ENCODE peak calls at places on chromosome 15, in eight cellular contexts. G, S, Q, Y, K, Z, P and I are unnamed samples.

GRCh38 chr15:68734886-68735285 is 85.8 kb downstream of the ANP32A start:
- ATAC-seq in K (no peak), Y (no peak), S (no peak), G (no peak), P (no peak), Q (no peak), Z (no peak), I (no peak)

GRCh38 chr15:63600001-63600645 is 2.9 kb downstream of the FBXL22 start:
- ATAC-seq in S (peak), Q (peak), P (peak), Z (peak), K (peak), G (peak), Y (peak), I (peak)

GRCh38 chr15:43545426-43545825 is 28.0 kb downstream of the MAP1A start:
- ATAC-seq in K (no peak), S (no peak), P (no peak), G (no peak), Z (no peak), Y (no peak), Q (no peak), I (no peak)

GRCh38 chr15:83567318-83567717 is 86.6 kb upstream of the ADAMTSL3 start:
- ATAC-seq in P (no peak), Q (no peak), S (no peak), K (no peak), Z (no peak), G (no peak), Y (no peak), I (no peak)

GRCh38 chr15:81977464-81977863 is 68.4 kb downstream of the MEX3B start:
- ATAC-seq in Q (no peak), G (no peak), K (no peak), P (no peak), Y (no peak), Z (no peak), S (no peak), I (no peak)

GRCh38 chr15:59290311-59291213 is 82.1 kb downstream of the MYO1E start:
- ATAC-seq in Z (no peak), G (no peak), P (no peak), S (no peak), Q (no peak), Y (no peak), K (no peak), I (no peak)

GRCh38 chr15:68782589-68783161 is 38.0 kb downstream of the ANP32A start:
- ATAC-seq in P (no peak), Y (no peak), S (no peak), Z (no peak), Q (no peak), G (no peak), K (peak), I (no peak)

GRCh38 chr15:64701051-64701450 is 74.3 kb downstream of the RBPMS2 start:
- ATAC-seq in Z (no peak), G (no peak), Q (no peak), S (no peak), K (no peak), P (no peak), Y (no peak), I (no peak)

GRCh38 chr15:57537951-57538506 is 53.7 kb upstream of the MYZAP start:
- ATAC-seq in Z (no peak), Q (no peak), Y (no peak), S (no peak), P (no peak), K (no peak), G (no peak), I (no peak)

GRCh38 chr15:56207711-56208110 is 36.0 kb downstream of the RFX7 start:
- ATAC-seq in Q (no peak), Z (no peak), S (peak), P (no peak), Y (no peak), G (no peak), K (no peak), I (no peak)

GRCh38 chr15:49758856-49759255 is 138.0 kb downstream of the DTWD1 start:
- ATAC-seq in P (no peak), G (no peak), Z (no peak), Y (no peak), Q (no peak), S (no peak), K (no peak), I (no peak)

DNA sequence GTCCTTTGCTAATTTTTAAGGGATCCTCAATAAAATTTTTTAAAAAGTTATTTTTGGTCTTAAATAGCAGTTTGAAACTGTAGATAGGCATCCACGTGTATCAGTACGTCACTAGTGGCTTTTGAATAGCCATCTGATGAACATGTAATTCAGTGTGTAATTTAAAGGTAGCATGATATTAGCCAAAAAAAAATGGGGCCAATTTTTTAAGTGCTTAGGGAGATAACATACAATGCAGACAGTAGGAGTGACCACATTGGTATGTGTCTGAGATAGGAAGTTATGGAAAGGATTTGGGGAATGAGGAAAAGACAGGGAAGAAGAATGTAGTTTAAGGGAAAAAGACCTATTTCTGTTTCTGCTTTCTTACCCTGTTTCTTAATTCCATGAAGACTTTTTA is 2.5 kb downstream of the AP4E1 start:
- ATAC-seq in Y (no peak), P (no peak), Z (no peak), S (no peak), Q (no peak), K (no peak), G (no peak), I (no peak)
- H3K4me3 ChIP-seq in Y (no peak), P (no peak), Z (no peak), S (no peak), Q (no peak), K (no peak), G (no peak), I (no peak)

DNA sequence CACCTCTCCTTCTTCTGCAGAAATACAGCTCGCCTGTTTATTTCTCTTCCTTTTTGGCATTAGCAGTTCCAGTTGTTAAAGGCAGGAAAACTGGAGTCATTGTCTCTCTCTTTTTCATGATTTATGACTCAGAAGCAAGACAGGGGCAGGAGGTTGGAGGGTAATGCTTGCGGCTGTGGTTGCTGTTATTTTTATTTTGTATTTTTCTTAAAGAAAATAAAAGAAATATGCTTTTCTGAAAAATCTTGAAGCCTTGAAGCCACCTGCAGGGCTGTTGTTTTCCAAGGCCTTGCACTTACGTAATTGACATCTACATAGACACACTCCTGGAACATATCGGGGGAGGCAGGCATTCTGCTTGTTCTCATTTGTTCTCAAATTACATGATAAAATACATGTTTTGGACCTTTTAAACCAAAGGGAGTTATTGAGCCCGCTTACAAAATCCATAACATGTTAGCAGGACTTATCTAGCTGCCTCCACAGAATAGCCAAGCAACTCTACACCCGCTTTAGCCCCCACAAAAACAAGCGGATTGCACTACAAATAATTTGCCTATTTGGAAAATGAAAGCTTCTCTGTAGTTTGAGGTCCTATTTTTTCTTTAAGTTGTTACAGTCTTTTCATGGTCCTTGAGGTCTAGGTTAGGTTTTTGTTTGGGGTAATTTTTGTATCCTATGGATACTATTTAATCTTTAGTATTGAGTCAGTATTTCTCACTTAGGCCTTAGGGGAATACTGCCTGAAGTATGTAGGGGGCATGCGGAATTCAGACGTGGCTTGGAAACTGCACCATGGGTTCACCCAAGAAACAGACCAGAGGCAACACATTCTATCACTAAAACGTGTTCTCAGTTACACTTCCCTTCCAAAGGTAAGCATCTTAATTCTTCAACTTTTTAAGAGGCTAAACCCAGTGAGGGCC is 1004.5 kb upstream of the NR2F2 start:
- ATAC-seq in Q (no peak), G (peak), Y (peak), Z (no peak), S (no peak), K (peak), P (no peak), I (peak)
- H3K4me3 ChIP-seq in Q (peak), G (peak), Y (peak), Z (no peak), S (no peak), K (peak), P (peak), I (peak)

GRCh38 chr15:48177875-48178611 is at the start of gene MYEF2:
- ATAC-seq in S (peak), K (peak), Z (peak), Y (peak), Q (peak), G (peak), P (peak), I (peak)
- H3K4me3 ChIP-seq in S (peak), K (peak), Z (peak), Y (peak), Q (peak), G (peak), P (peak), I (peak)

DNA sequence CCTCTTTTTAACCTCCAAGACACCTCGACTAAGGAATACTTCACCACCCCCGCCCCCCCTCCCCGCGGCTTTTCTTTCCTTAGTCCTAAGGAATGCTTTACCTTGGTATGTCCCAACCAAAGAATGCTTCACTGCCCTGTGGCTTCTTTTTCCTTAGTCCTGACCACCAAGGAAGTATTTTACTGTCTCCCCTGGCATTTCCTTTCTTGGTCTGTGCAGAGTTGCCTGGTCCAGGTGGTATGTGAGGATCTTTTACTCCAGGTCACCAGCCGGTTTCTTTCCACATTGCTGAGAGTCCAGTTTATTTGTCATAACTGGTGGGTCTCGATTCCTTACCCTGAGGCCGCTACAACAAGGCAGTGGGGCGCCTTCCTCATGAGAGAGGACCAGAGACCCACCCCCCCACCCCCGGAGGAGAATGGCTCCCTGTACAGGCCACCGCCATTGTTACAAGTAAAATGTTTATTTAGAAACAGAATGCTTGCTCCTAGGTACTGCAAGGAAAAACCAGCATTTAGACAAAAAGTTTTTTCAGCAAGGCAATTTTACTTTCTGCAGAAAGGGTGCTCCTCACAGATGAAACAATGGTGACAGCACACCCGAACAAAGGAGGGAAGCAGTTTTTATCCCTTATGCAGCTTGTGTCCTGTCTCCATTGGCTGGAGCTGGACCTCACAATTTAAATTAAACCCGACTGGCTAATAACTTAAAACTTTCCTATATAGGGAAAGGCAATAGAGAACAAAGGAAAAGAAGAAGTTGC is 23.1 kb upstream of the MTHFS start:
- ATAC-seq in G (no peak), Y (no peak), Z (no peak), P (no peak), Q (no peak), S (no peak), K (no peak), I (no peak)
- H3K4me3 ChIP-seq in G (no peak), Y (no peak), Z (no peak), P (no peak), Q (no peak), S (no peak), K (no peak), I (no peak)

DNA sequence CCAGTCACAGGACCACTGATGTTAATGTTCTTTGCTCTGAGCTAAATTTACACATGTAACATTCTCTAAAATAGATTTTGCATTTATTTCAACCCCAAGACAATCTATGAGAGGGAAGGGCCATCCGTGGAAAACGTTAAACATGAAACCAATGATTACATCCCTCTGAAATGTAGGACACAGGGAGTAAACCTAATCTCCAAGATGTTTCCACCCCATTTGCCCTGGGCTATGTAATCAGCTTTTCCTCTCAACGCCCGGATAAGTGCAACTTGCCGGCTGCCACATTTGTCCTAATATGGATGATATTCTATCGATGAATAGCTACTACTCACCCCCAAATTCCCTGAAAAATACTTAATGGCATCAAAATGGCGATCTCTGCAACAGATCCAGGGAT is 6.4 kb upstream of the FMN1 start:
- ATAC-seq in Y (no peak), G (no peak), Z (no peak), K (no peak), S (no peak), P (no peak), Q (no peak), I (no peak)
- H3K4me3 ChIP-seq in Y (no peak), G (no peak), Z (no peak), K (no peak), S (no peak), P (no peak), Q (no peak), I (no peak)

DNA sequence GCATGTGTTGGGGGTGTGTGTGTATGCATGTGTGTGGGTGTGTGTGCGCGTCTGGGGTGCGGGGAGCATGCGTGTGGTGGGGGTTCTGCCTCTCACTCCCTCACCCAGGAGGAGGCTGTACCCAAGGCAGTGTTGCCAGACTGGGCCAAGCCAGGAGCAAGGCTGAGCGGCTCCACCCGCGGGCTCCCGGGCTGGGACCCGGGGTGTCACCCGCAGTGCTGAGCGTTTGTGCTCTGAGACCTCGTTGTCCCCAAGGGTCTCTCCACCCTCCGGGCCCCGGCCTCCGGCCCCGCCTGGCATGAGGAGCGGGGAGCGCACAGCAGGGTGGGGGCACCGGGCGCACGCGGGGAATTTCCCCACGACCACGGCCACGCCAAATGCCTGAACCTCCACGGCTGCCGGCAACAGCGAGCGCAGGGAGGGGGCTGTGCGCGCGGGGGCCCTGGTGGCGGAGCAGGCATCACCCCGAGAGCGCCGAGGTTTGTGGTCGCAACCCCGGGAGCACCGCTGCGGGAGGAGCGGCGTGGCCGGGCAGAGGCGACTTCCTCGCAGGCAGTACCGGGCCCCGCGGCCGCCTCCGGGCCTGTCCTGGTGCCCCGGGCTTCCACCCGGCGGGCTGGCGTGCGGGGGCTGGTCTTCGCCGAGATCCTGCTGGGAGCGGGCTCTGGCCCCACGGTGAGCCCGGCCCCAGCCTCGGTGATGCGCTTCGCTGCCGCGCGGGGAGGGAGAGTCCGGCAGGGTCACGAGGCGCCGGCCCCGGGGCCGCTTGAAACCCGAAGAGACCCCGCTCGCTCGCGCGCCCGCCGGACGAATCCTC is 7.4 kb upstream of the OCA2 start:
- ATAC-seq in P (peak), Y (peak), G (peak), Q (peak), K (peak), S (peak), Z (peak), I (peak)
- H3K4me3 ChIP-seq in P (peak), Y (peak), G (peak), Q (peak), K (peak), S (peak), Z (peak), I (peak)

GRCh38 chr15:25706176-25706970 is 156.8 kb downstream of the ATP10A start:
- ATAC-seq in Y (no peak), P (no peak), G (no peak), Q (no peak), K (no peak), Z (no peak), S (no peak), I (no peak)
- H3K4me3 ChIP-seq in Y (no peak), P (no peak), G (no peak), Q (no peak), K (no peak), Z (no peak), S (no peak), I (no peak)

GRCh38 chr15:24772709-24773373 is 97.3 kb downstream of the NPAP1 start:
- ATAC-seq in S (peak), G (peak), Q (peak), P (peak), K (peak), Z (peak), Y (peak), I (peak)
- H3K4me3 ChIP-seq in S (peak), G (peak), Q (peak), P (peak), K (peak), Z (peak), Y (peak), I (peak)

GRCh38 chr15:74136584-74137543 is 6.5 kb downstream of the ISLR2 start:
- ATAC-seq in P (peak), Z (no peak), G (no peak), K (peak), S (peak), Y (peak), Q (peak), I (no peak)
- H3K4me3 ChIP-seq in P (peak), Z (no peak), G (no peak), K (peak), S (peak), Y (peak), Q (peak), I (peak)

DNA sequence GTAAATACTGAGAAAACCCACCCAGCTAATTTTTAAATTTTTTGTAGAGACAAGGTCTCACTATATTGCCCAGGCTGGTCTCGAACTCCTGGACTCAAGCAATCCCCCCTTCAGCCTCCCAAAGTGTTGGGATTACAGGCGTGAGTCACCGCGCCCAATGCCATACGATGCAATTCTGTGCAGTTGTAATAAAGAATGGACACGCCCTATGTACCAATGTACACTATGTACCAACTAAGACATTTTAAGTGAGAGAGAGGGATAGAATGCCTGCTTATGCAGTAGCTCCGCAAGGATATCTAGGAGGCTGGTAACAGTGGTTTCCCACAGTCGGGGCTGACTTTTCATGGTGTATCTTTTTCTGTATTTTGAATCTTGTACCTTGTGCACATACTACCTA is 14.6 kb downstream of the ZNF710 start:
- ATAC-seq in Q (peak), S (no peak), P (no peak), G (no peak), Y (no peak), K (no peak), Z (no peak), I (no peak)
- H3K4me3 ChIP-seq in Q (no peak), S (no peak), P (no peak), G (no peak), Y (no peak), K (no peak), Z (no peak), I (no peak)